ENCODE peak calls at places on chromosomes 6 and 20, in seven cellular contexts. F is neural progenitor cell, C is fibroblast of lung, B is mucosa of descending colon, T is GM10248, Y is RWPE1, G is GM12865. O is an unnamed sample.
A peak's percentile ranks its signal among the peaks of the same experiment; 100 is the strongest.

GRCh38 chr6:148761532-148761951 is 14.7 kb downstream of the UST start:
- DNase-seq in F (no peak), C (peak; percentile 60), B (peak; percentile 74), G (no peak), T (no peak), Y (no peak), O (no peak)

GRCh38 chr6:16519265-16520242 is 241.7 kb downstream of the ATXN1 start:
- DNase-seq in B (no peak), Y (no peak), G (peak; percentile 36), T (no peak), F (peak; percentile 10), C (no peak), O (no peak)

GRCh38 chr20:55142932-55143331 is 667.5 kb downstream of the DOK5 start:
- DNase-seq in T (no peak), Y (no peak), C (no peak), B (no peak), G (no peak), F (no peak), O (no peak)

GRCh38 chr6:116436586-116436985 is 24.6 kb upstream of the CALHM6 start:
- DNase-seq in G (no peak), T (no peak), B (no peak), F (no peak), Y (no peak), C (no peak), O (no peak)

GRCh38 chr6:32885698-32886286 is 31.8 kb downstream of the PSMB9 start:
- DNase-seq in F (peak; percentile 57), Y (peak; percentile 57), T (peak; percentile 63), B (no peak), C (peak; percentile 88), G (peak; percentile 86), O (peak; percentile 75)

GRCh38 chr6:42916288-42916687 is 435 bp downstream of the PTCRA start:
- DNase-seq in T (peak; percentile 7), C (no peak), Y (no peak), F (no peak), B (no peak), G (no peak), O (no peak)

GRCh38 chr6:22221630-22222029 is 75.2 kb downstream of the PRL start:
- DNase-seq in G (no peak), B (no peak), C (no peak), F (no peak), Y (peak; percentile 68), T (no peak), O (no peak)

GRCh38 chr6:7240351-7240750 is 72.6 kb downstream of the SSR1 start:
- DNase-seq in F (no peak), Y (no peak), C (no peak), G (no peak), B (no peak), T (no peak), O (no peak)

GRCh38 chr20:56631990-56632327 is 2.9 kb downstream of the TFAP2C start:
- DNase-seq in B (no peak), Y (no peak), F (no peak), T (no peak), G (no peak), C (no peak), O (no peak)

GRCh38 chr6:148758492-148758891 is 11.7 kb downstream of the UST start:
- DNase-seq in F (no peak), B (no peak), T (peak; percentile 62), C (no peak), Y (no peak), G (peak; percentile 95), O (peak; percentile 67)

GRCh38 chr20:16061394-16061793 is 511.9 kb downstream of the KIF16B start:
- DNase-seq in G (no peak), B (no peak), C (no peak), F (no peak), T (no peak), Y (no peak), O (no peak)

GRCh38 chr6:147709396-147710272 is 201.1 kb downstream of the SAMD5 start:
- DNase-seq in F (no peak), Y (no peak), T (no peak), G (no peak), C (no peak), B (no peak), O (no peak)

GRCh38 chr6:11381801-11382513 is 149.5 kb upstream of the NEDD9 start:
- DNase-seq in Y (no peak), T (peak; percentile 65), G (peak; percentile 94), C (no peak), B (peak; percentile 60), F (no peak), O (peak; percentile 60)

GRCh38 chr6:111663692-111664564 is 58.2 kb upstream of the TRAF3IP2 start:
- DNase-seq in G (no peak), B (no peak), C (peak; percentile 50), T (no peak), F (peak; percentile 92), Y (no peak), O (no peak)

GRCh38 chr6:169490830-169491229 is 211.0 kb downstream of the WDR27 start:
- DNase-seq in F (no peak), T (no peak), Y (no peak), G (no peak), B (no peak), C (no peak), O (no peak)

GRCh38 chr20:1617055-1617454 is 2.8 kb downstream of the SIRPB1 start:
- DNase-seq in T (no peak), C (no peak), B (no peak), G (no peak), F (no peak), Y (no peak), O (no peak)

GRCh38 chr6:215335-216034 is 76.8 kb upstream of the DUSP22 start:
- DNase-seq in Y (peak; percentile 75), T (no peak), C (peak; percentile 12), G (peak; percentile 57), B (no peak), F (no peak), O (no peak)

GRCh38 chr20:59933296-59933848 is at the start of gene SYCP2:
- DNase-seq in F (no peak), Y (peak; percentile 92), B (peak; percentile 65), G (peak; percentile 80), T (peak; percentile 69), C (peak; percentile 28), O (peak; percentile 91)

GRCh38 chr20:63026582-63027424 is 20.0 kb upstream of the BHLHE23 start:
- DNase-seq in C (no peak), B (peak; percentile 21), F (no peak), Y (no peak), G (no peak), T (no peak), O (no peak)

GRCh38 chr6:168789699-168790098 is 348.7 kb downstream of the SMOC2 start:
- DNase-seq in F (no peak), Y (no peak), T (no peak), G (no peak), C (no peak), B (no peak), O (no peak)

GRCh38 chr6:70842541-70842940 is 114.3 kb downstream of the B3GAT2 start:
- DNase-seq in F (no peak), C (no peak), B (no peak), T (no peak), G (no peak), Y (no peak), O (no peak)

GRCh38 chr20:33373735-33374605 is 27.3 kb downstream of the CDK5RAP1 start:
- DNase-seq in T (no peak), B (no peak), G (no peak), C (peak; percentile 88), Y (no peak), F (no peak), O (no peak)

GRCh38 chr20:62732766-62733165 is 24.1 kb downstream of the NTSR1 start:
- DNase-seq in C (no peak), B (peak; percentile 30), T (no peak), G (no peak), F (no peak), Y (no peak), O (no peak)

GRCh38 chr6:107576852-107577251 is 86.9 kb downstream of the SOBP start:
- DNase-seq in C (peak; percentile 11), F (no peak), T (no peak), G (no peak), Y (peak; percentile 36), B (no peak), O (no peak)

GRCh38 chr6:44663860-44664584 is 276.5 kb downstream of the CDC5L start:
- DNase-seq in B (no peak), F (no peak), T (no peak), G (no peak), Y (no peak), C (no peak), O (no peak)

GRCh38 chr6:9606435-9607134 is 808.3 kb downstream of the TFAP2A start:
- DNase-seq in B (no peak), C (no peak), G (no peak), Y (no peak), T (no peak), F (peak; percentile 60), O (no peak)
- TF ChIP-seq CTCF in B (no peak), C (no peak), G (no peak), Y (no peak), T (no peak), F (no peak), O (no peak)

DNA sequence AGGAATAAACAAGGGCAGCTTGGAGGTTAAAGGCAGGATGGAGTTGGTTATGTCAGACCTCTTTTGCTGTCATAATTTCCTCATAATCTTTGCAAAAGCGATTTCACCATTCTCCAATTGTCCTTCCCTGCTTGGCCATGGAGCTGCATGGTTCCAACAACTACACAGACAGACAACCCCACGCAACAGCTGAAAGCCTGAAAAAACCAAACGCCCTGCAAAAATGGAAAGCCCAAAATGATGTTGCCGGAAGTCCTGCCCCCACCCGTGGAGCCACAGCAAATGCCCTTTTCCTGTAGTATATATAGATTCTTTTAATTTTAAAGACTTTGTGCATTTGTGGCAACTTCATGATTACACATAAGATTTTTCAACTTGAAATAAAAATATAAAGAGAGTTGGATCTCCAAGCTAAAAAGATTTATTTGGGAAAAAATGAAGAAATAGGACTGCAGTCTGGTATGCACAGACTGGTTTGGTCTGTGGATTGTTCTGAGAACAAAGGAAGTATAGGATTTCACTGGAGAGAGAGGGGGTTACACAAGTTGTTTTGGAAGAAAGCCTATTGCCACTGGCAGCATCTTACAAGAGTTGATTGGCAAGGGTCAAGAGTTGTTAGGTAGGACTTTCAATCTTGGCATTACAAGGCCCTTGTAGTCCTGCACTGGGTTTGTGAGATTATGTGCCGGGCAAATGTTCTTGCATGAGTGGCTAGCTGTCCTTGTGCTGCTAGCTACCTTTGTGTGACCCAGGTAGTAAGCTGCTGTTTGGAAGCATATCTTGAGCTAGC is 190.0 kb downstream of the C6orf118 start:
- DNase-seq in B (no peak), Y (peak; percentile 8), G (no peak), C (no peak), F (peak; percentile 24), T (no peak), O (no peak)
- TF ChIP-seq CTCF in B (no peak), Y (no peak), G (no peak), C (no peak), F (no peak), T (no peak), O (no peak)

GRCh38 chr6:139373154-139373927 is 1.1 kb downstream of the CITED2 start:
- DNase-seq in C (peak; percentile 57), B (peak; percentile 86), Y (peak; percentile 30), F (peak; percentile 61), G (peak; percentile 89), T (peak; percentile 50), O (peak; percentile 64)
- TF ChIP-seq CTCF in C (peak; percentile 22), B (no peak), Y (peak; percentile 71), F (peak; percentile 36), G (peak; percentile 45), T (peak; percentile 54), O (no peak)

DNA sequence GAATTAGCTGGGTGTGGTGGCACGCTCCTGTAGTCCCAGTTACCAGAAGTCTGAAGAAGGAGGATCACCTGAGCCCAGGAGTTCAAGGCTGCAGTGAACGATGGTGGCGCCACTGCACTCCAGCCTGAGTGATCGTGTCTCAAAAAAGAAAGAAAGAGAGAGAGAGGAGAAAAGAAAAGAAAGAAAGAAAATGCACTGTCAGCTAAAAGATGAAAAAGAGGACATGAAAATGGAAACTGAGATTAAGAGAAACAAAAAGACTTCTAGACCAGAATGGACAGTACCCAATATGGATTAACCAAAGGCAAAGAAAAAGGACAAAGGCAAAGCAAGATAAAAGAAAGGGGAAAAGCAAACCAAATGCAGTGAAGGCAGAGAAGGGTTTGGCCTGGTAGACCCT is 9.0 kb upstream of the RALGAPA2 start:
- DNase-seq in B (no peak), C (no peak), G (no peak), Y (no peak), T (no peak), F (no peak), O (no peak)
- TF ChIP-seq CTCF in B (no peak), C (no peak), G (no peak), Y (no peak), T (no peak), F (no peak), O (no peak)